ENCODE peak calls at places on chromosomes 4 and X, in four cellular contexts. Z is kidney, S is endothelial cell, L is HFFc6. E is an unnamed sample.

GRCh38 chrX:54798137-54798536 is at the start of gene ITIH6:
- DNase-seq in S (no peak), Z (no peak), L (no peak), E (no peak)

GRCh38 chrX:119880552-119881437 is 9.2 kb downstream of the NDUFA1 start:
- DNase-seq in S (peak; percentile 18), Z (no peak), L (peak; percentile 52), E (peak; percentile 56)

GRCh38 chr4:12488672-12489071 is 995.5 kb downstream of the RAB28 start:
- DNase-seq in S (no peak), L (no peak), Z (no peak), E (no peak)

GRCh38 chr4:80265571-80266266 is 745 bp upstream of the FGF5 start:
- DNase-seq in S (no peak), Z (no peak), L (peak; percentile 85), E (no peak)

GRCh38 chrX:65035451-65035779 is 59.2 kb upstream of the ZC4H2 start:
- DNase-seq in S (peak; percentile 22), Z (peak; percentile 74), L (peak; percentile 0), E (no peak)

GRCh38 chr4:38523524-38524448 is 140.2 kb upstream of the KLF3 start:
- DNase-seq in L (no peak), Z (no peak), S (no peak), E (peak; percentile 82)

GRCh38 chr4:80840396-80840795 is 190.1 kb upstream of the BMP3 start:
- DNase-seq in S (no peak), L (no peak), Z (no peak), E (no peak)

GRCh38 chr4:146511381-146511780 is 10.4 kb downstream of the SLC10A7 start:
- DNase-seq in Z (no peak), S (no peak), L (no peak), E (no peak)

GRCh38 chr4:2862528-2862927 is 18.9 kb downstream of the ADD1 start:
- DNase-seq in S (no peak), Z (no peak), L (peak; percentile 53), E (no peak)

GRCh38 chr4:153335665-153336064 is 8.8 kb upstream of the MND1 start:
- DNase-seq in Z (no peak), L (no peak), S (no peak), E (no peak)

GRCh38 chr4:95193391-95194224 is 355.2 kb downstream of the UNC5C start:
- DNase-seq in Z (no peak), S (no peak), L (no peak), E (no peak)

GRCh38 chr4:2797545-2798305 is 4.8 kb downstream of the SH3BP2 start:
- DNase-seq in L (no peak), S (peak; percentile 3), Z (peak; percentile 84), E (no peak)

GRCh38 chrX:154349979-154350378 is 24.5 kb downstream of the FLNA start:
- DNase-seq in L (no peak), Z (no peak), S (no peak), E (no peak)

GRCh38 chr4:3312362-3312761 is 19.5 kb downstream of the RGS12 start:
- DNase-seq in Z (no peak), L (no peak), S (no peak), E (no peak)

GRCh38 chrX:93422693-93423092 is 250.7 kb downstream of the NAP1L3 start:
- DNase-seq in Z (no peak), S (peak; percentile 9), L (no peak), E (peak; percentile 3)

GRCh38 chrX:77785400-77785745 is 643 bp downstream of the ATRX start:
- DNase-seq in S (no peak), Z (no peak), L (no peak), E (no peak)

GRCh38 chrX:55220119-55220794 is at the start of gene PAGE5:
- DNase-seq in L (no peak), Z (no peak), S (no peak), E (no peak)

GRCh38 chr4:123832173-123833026 is 435.8 kb downstream of the SPRY1 start:
- DNase-seq in L (peak; percentile 97), Z (no peak), S (no peak), E (no peak)

GRCh38 chrX:124383367-124383766 is 37.0 kb downstream of the SH2D1A start:
- DNase-seq in S (no peak), Z (no peak), L (no peak), E (no peak)

GRCh38 chrX:150568320-150569154 is at the start of gene MTM1:
- DNase-seq in L (peak; percentile 91), Z (peak; percentile 98), S (peak; percentile 86), E (peak; percentile 93)
- TF ChIP-seq CTCF in L (no peak), Z (no peak), S (no peak), E (no peak)

GRCh38 chr4:76737180-76737579 is 160.8 kb downstream of the SOWAHB start:
- DNase-seq in S (no peak), L (no peak), Z (no peak), E (no peak)
- TF ChIP-seq CTCF in S (no peak), L (no peak), Z (no peak), E (no peak)

DNA sequence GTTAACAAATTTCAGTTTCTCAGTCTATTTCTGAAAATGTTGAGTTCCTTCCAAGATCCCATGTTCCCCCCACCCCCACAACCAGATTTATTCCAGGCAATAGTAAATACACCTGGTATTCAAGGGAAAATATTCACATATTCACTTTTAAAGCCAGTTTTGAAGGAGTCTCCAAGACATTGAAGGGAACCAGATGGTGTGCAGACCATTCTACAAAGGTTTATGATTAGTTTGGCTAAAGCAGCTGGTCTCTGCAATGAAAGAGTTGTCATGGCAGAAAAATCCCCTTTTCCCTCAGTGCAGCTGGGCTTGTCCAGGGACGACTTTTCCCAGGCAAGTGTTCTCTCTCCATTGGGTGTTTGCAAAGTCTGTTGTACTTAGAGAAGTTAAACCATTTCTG is 410.5 kb downstream of the IL1RAPL1 start:
- DNase-seq in S (no peak), L (no peak), Z (no peak), E (no peak)
- TF ChIP-seq CTCF in S (no peak), L (no peak), Z (no peak), E (no peak)

GRCh38 chr4:1683371-1683902 is 676 bp downstream of the FAM53A start:
- DNase-seq in L (peak; percentile 86), S (peak; percentile 28), Z (peak; percentile 83), E (no peak)

GRCh38 chr4:1684756-1685603 is 867 bp upstream of the FAM53A start:
- DNase-seq in Z (peak; percentile 83), L (no peak), S (no peak), E (no peak)

GRCh38 chr4:1682860-1683259 is 1.3 kb downstream of the FAM53A start:
- DNase-seq in L (no peak), S (no peak), Z (no peak), E (no peak)

GRCh38 chr4:1685604-1686150 is 1.6 kb upstream of the FAM53A start:
- DNase-seq in S (no peak), Z (no peak), L (no peak), E (no peak)

GRCh38 chr4:1683903-1684755 is at the start of gene FAM53A:
- DNase-seq in Z (peak; percentile 96), S (peak; percentile 91), L (peak; percentile 78), E (peak; percentile 99)
- TF ChIP-seq CTCF in Z (no peak), S (no peak), L (no peak), E (no peak)

GRCh38 chrX:18941896-18942295 is 42.0 kb downstream of the PHKA2 start:
- DNase-seq in L (no peak), Z (no peak), S (no peak), E (no peak)

GRCh38 chrX:18949902-18950301 is 34.0 kb downstream of the PHKA2 start:
- DNase-seq in L (no peak), Z (no peak), S (no peak), E (no peak)

GRCh38 chrX:18944482-18944881 is 39.4 kb downstream of the PHKA2 start:
- DNase-seq in S (no peak), L (no peak), Z (no peak), E (no peak)

GRCh38 chrX:18946157-18946556 is 37.8 kb downstream of the PHKA2 start:
- DNase-seq in Z (no peak), S (no peak), L (no peak), E (no peak)

DNA sequence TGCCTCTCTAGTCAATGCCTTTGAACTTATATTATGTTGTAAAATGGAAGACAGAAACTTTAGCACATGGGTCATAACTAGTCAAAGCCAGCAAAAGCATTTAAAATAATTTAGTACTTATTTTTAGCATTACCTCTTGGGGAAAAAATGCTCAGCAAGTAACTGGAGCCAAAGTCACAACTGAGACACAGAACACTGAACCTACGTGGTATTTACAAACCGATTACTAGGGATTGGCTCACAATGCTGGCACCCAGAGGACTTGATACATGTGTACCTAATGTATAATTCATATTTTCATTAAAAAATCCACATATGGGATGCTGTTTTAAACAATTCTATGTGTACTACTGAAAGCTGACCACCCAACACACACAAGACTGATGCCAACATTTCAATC is 38.4 kb downstream of the PHKA2 start:
- DNase-seq in Z (no peak), S (no peak), L (no peak), E (no peak)
- TF ChIP-seq CTCF in Z (no peak), S (no peak), L (no peak), E (no peak)

E was measured in GM20000.